ENCODE peak calls at places on chromosomes 2 and 18, in four cellular contexts. W, I, S and A are unnamed samples.

GRCh38 chr2:241410739-241411176 is 54.7 kb downstream of the FARP2 start:
- DNase-seq in I (no peak), S (no peak), W (peak), A (no peak)

GRCh38 chr2:167289651-167290410 is 401.6 kb downstream of the XIRP2 start:
- DNase-seq in I (no peak), S (no peak), W (no peak), A (no peak)

GRCh38 chr2:40097691-40098376 is 318.8 kb upstream of the THUMPD2 start:
- DNase-seq in S (no peak), W (no peak), I (no peak), A (no peak)

GRCh38 chr2:96207073-96207777 is 1.4 kb downstream of the STARD7 start:
- DNase-seq in S (no peak), I (no peak), W (no peak), A (no peak)

GRCh38 chr18:3513481-3513880 is 63.5 kb downstream of the TGIF1 start:
- DNase-seq in S (no peak), W (no peak), I (no peak), A (no peak)

GRCh38 chr2:70140978-70141753 is 49.7 kb downstream of the C2orf42 start:
- DNase-seq in W (peak), I (peak), S (peak), A (peak)

GRCh38 chr2:161418715-161419337 is 2.7 kb downstream of the TBR1 start:
- DNase-seq in I (no peak), S (no peak), W (no peak), A (peak)

GRCh38 chr2:106745468-106745867 is 140.5 kb downstream of the ST6GAL2 start:
- DNase-seq in W (no peak), I (no peak), S (no peak), A (peak)

GRCh38 chr18:76989647-76990190 is 142.9 kb downstream of the MBP start:
- DNase-seq in W (no peak), I (no peak), S (no peak), A (no peak)

GRCh38 chr2:68663371-68664156 is 20.2 kb downstream of the PROKR1 start:
- DNase-seq in I (no peak), W (no peak), S (no peak), A (no peak)

GRCh38 chr2:173752152-173752551 is 213.0 kb downstream of the SP3 start:
- DNase-seq in I (no peak), W (no peak), S (no peak), A (no peak)

GRCh38 chr18:12703714-12704113 is 872 bp downstream of the PSMG2 start:
- DNase-seq in W (no peak), I (no peak), S (no peak), A (no peak)

GRCh38 chr2:30308280-30308679 is 76.9 kb downstream of the LBH start:
- DNase-seq in I (no peak), S (no peak), W (no peak), A (no peak)

GRCh38 chr2:98348066-98348561 is 1.9 kb downstream of the CNGA3 start:
- DNase-seq in W (no peak), I (no peak), S (no peak), A (peak)

GRCh38 chr2:8602809-8603208 is 79.0 kb upstream of the ID2 start:
- DNase-seq in I (no peak), S (peak), W (no peak), A (no peak)

DNA sequence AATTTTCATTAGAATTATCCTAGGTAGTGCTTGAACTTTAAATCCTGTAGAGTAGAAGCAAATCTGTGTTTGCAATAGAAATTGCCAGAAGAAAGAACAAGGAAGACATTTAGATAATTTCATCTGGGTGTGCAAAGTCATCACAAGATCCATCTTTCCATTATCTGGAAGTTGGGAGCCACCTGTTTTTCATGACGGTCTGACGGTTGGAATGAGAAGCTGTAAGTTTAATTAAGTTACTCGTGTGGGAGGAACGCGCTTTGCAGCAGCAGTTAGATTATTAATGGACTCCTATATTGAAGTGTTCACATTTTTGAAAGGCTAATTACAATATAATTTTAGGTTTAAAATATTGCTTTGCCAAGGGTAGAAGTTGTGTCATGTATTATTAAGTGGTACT is 69.9 kb upstream of the PARD3B start:
- DNase-seq in W (no peak), S (no peak), I (no peak), A (no peak)
- TF ChIP-seq CBFB in W (no peak), S (no peak), I (no peak), A (no peak)

DNA sequence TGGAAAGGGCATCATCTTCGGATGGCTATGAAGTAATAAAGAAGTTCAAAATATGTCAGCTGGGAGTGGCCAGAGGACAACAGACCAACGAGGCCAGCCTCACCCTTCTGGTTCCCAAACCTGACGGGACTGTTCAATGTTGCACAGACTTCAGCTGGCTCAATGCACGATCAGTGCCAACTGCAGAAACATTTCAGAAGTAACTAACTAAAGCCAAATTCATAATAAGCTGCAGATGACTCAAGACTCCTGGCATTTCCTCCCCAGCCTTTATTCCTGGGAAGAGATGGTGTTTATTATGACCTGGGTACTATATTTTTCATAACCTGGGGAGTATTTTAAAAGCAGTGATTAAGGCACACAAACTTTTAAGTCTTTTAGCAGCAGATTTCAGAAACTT is 3.8 kb upstream of the ATP6V1C2 start:
- DNase-seq in W (no peak), S (no peak), I (no peak), A (no peak)
- TF ChIP-seq CBFB in W (no peak), S (no peak), I (no peak), A (no peak)

GRCh38 chr2:71718686-71719085 is 265.3 kb downstream of the DYSF start:
- DNase-seq in W (no peak), S (no peak), I (no peak), A (no peak)

GRCh38 chr2:71714601-71715240 is 261.4 kb downstream of the DYSF start:
- DNase-seq in W (no peak), S (no peak), I (no peak), A (no peak)

GRCh38 chr2:71715241-71715750 is 261.9 kb downstream of the DYSF start:
- DNase-seq in I (no peak), S (no peak), W (no peak), A (no peak)

GRCh38 chr2:71715951-71716696 is 262.8 kb downstream of the DYSF start:
- DNase-seq in S (no peak), W (no peak), I (no peak), A (no peak)

DNA sequence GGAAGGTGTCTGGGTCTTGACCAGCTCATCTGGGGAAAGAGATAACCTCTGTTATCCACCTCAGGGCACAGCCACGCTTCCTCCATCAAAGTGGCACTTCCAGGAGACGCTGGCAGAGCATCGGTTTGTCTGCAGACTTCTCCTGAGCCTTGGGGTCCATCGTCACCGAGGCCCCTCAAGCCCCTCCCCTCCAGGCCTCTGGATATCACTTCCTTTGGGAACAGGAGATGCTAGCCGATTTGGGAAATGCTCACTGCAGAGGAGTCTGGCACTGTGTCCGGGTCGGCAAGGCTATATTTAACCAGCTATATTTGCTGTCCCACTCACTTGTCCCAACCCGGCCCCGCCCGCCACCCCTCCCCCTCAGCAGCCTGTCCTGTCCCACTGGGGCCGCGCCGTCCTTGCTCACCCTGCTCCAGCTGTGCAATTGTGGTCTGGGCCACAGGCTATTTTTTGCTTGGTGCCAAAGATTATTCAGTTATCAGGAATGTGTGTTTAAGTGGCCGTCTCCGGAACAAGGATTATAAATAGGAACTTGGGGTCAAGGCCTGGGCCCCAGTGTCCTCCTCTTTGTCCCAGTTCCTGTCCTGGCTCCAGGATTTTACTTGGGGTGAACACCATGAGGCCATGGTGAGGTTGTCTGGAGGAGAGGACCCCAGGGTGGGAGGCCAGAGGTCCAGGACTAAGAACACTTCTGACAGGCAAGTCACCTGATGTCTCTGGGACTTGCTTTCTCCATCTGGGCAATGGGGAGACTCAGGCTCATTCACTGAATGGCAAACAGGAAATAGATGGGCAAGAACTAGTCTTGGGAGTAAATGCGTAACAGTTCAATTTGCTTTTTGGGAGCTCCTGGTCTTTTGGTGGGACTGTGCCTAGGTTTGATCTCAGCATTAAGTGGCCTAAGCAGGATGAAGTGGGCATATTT is 263.6 kb downstream of the DYSF start:
- DNase-seq in I (no peak), S (no peak), W (peak), A (no peak)
- TF ChIP-seq CBFB in I (no peak), S (no peak), W (peak), A (no peak)

DNA sequence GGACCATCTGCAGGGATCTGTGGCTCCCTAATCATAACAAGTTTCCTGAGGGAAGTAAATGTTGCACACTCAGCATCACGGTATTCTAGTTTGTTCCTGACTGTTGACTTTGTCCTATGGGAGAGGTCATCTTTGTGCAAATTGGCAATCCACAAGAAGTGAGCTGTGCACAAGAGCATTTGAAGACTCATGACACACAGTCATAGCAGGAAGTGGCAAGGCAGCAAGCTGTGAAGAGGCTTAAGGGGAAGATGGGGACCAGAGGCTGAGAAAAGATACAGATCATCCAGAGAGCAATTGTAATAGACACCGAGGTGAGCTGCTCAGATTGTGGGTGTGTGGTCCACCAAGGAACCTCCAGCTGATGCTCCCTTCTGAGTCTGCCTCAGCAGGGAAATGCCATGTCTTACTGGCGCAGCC is 2.7 kb downstream of the TNP1 start:
- DNase-seq in W (no peak), S (no peak), I (no peak), A (no peak)
- TF ChIP-seq CBFB in W (no peak), S (no peak), I (no peak), A (no peak)

GRCh38 chr2:28088970-28089369 is 198.4 kb downstream of the BABAM2 start:
- DNase-seq in I (no peak), W (no peak), S (no peak), A (no peak)
- TF ChIP-seq CBFB in I (no peak), W (no peak), S (no peak), A (no peak)

GRCh38 chr2:218271865-218272530 is 1.7 kb downstream of the PNKD start:
- DNase-seq in S (no peak), I (no peak), W (no peak), A (no peak)

GRCh38 chr2:218275368-218276072 is 5.2 kb downstream of the PNKD start:
- DNase-seq in I (no peak), S (no peak), W (no peak), A (no peak)

GRCh38 chr2:218274586-218274985 is 4.3 kb downstream of the PNKD start:
- DNase-seq in W (no peak), I (no peak), S (no peak), A (no peak)

GRCh38 chr2:218272531-218273212 is 2.4 kb downstream of the PNKD start:
- DNase-seq in S (peak), I (peak), W (peak), A (peak)

DNA sequence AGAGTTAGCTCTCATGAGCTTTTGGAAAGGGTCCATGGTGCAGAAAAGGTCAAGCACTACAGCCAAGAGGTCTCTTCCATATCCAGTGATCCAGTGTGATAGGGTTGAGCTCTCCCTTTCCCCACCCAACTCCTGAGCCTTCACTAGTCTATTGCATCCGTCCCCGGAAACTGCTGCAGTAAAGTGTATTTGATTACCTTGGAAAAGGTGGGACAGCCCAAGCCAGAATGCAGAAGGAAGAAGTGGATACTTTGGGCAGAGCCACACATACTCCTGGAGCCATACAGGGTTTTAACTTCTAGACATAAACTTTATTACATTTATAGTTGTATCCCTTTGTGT is 3.6 kb downstream of the PNKD start:
- DNase-seq in S (no peak), W (no peak), I (no peak), A (no peak)
- TF ChIP-seq CBFB in S (no peak), W (no peak), I (no peak), A (no peak)

GRCh38 chr2:146661494-146662096 is 1183.2 kb upstream of the ACVR2A start:
- DNase-seq in W (peak), I (peak), S (no peak), A (no peak)
- TF ChIP-seq CBFB in W (no peak), I (no peak), S (no peak), A (no peak)

GRCh38 chr2:19472579-19472978 is 114.2 kb upstream of the OSR1 start:
- DNase-seq in S (no peak), I (no peak), W (no peak), A (no peak)

GRCh38 chr2:19478441-19478840 is 120.0 kb upstream of the OSR1 start:
- DNase-seq in W (no peak), S (no peak), I (no peak), A (no peak)

GRCh38 chr2:19476347-19476746 is 117.9 kb upstream of the OSR1 start:
- DNase-seq in W (no peak), S (no peak), I (no peak), A (no peak)

GRCh38 chr2:19473415-19473814 is 115.0 kb upstream of the OSR1 start:
- DNase-seq in S (no peak), I (no peak), W (no peak), A (no peak)

DNA sequence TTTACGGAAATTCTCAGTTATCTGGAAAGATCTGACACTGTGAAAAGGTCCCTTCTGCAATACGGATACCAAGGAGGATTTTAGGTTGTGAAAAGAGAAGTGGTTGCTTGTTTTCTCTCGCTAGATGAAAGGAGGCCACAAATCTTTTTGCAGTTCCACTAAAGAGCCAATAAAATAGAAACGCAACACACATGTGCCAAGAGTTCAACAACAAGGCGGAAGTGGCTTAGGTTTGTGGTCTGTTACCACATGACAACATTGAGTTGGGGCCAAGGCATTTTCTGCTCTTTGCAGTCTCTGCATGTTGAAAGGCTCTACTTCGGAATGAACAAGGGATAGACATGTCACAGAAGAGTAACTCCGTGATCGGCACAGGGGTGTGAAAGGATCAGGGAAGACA is 115.7 kb upstream of the OSR1 start:
- DNase-seq in I (no peak), S (peak), W (no peak), A (no peak)
- TF ChIP-seq CBFB in I (no peak), S (no peak), W (no peak), A (no peak)